ENCODE peak calls at places on chromosomes 4 and X, in nine cellular contexts. T is T-helper 2 cell; B is activated CD4-positive, alpha-beta T cell treated with anti-CD3 and anti-CD28 coated beads for 1 hour; A is activated CD4-positive, CD25-positive, alpha-beta regulatory T cell; N is GM23248; K is 8988T; G is mesendoderm; W is RWPE1; Y is CD4-positive, CD25-positive, alpha-beta regulatory T cell. I is an unnamed sample.

GRCh38 chrX:39728852-39729587 is 368.7 kb downstream of the BCOR start:
- DNase-seq in T (no peak), B (no peak), A (no peak), N (no peak), K (no peak), G (no peak), W (no peak), Y (no peak), I (no peak)

GRCh38 chrX:39133971-39134370 is 332.7 kb downstream of the MID1IP1 start:
- DNase-seq in T (no peak), B (no peak), A (no peak), N (no peak), K (no peak), G (peak; percentile 36), W (no peak), Y (no peak), I (peak; percentile 27)

GRCh38 chrX:12709047-12709446 is 82.2 kb upstream of the PRPS2 start:
- DNase-seq in T (no peak), B (no peak), A (no peak), N (no peak), K (peak; percentile 17), G (no peak), W (no peak), Y (no peak), I (no peak)

GRCh38 chr4:77695769-77696168 is 90.1 kb downstream of the CXCL13 start:
- DNase-seq in T (no peak), B (no peak), A (no peak), N (peak; percentile 96), K (peak; percentile 7), G (peak; percentile 71), W (peak; percentile 95), Y (no peak), I (no peak)

GRCh38 chr4:113997206-113997605 is 17.8 kb upstream of the ARSJ start:
- DNase-seq in T (no peak), B (no peak), A (no peak), N (no peak), K (no peak), G (no peak), W (no peak), Y (no peak), I (no peak)

GRCh38 chr4:1351854-1352633 is 5.0 kb downstream of the UVSSA start:
- DNase-seq in T (peak; percentile 86), B (peak; percentile 80), A (peak; percentile 89), N (peak; percentile 87), K (peak; percentile 96), G (peak; percentile 78), W (peak; percentile 42), Y (peak; percentile 77), I (peak; percentile 84)

GRCh38 chr4:150402968-150403367 is 179.0 kb upstream of the MAB21L2 start:
- DNase-seq in T (no peak), B (no peak), A (no peak), N (no peak), K (no peak), G (no peak), W (no peak), Y (no peak), I (no peak)

GRCh38 chr4:122765702-122766352 is 33.3 kb downstream of the BBS12 start:
- DNase-seq in T (no peak), B (no peak), A (no peak), N (peak; percentile 94), K (no peak), G (no peak), W (no peak), Y (no peak), I (no peak)

GRCh38 chr4:153450545-153450917 is 15.6 kb upstream of the TMEM131L start:
- DNase-seq in T (no peak), B (no peak), A (no peak), N (no peak), K (no peak), G (no peak), W (no peak), Y (no peak), I (no peak)

GRCh38 chr4:1345905-1346780 is 865 bp upstream of the UVSSA start:
- DNase-seq in T (peak; percentile 21), B (peak; percentile 30), A (no peak), N (peak; percentile 69), K (no peak), G (peak; percentile 86), W (peak; percentile 16), Y (peak; percentile 32), I (peak; percentile 20)

GRCh38 chr4:109648997-109649575 is 54.2 kb downstream of the CASP6 start:
- DNase-seq in T (no peak), B (no peak), A (no peak), N (no peak), K (no peak), G (no peak), W (no peak), Y (no peak), I (no peak)

GRCh38 chr4:70196855-70197254 is 1.3 kb downstream of the ODAM start:
- DNase-seq in T (no peak), B (no peak), A (no peak), N (no peak), K (no peak), G (no peak), W (no peak), Y (no peak), I (no peak)

GRCh38 chrX:39012561-39013209 is 211.4 kb downstream of the MID1IP1 start:
- DNase-seq in T (no peak), B (no peak), A (no peak), N (peak; percentile 60), K (no peak), G (peak; percentile 67), W (no peak), Y (no peak), I (no peak)

GRCh38 chr4:7146764-7147071 is 45.6 kb upstream of the SORCS2 start:
- DNase-seq in T (no peak), B (no peak), A (no peak), N (no peak), K (no peak), G (no peak), W (no peak), Y (no peak), I (no peak)

I was measured in activated B cell treated with CpG ODN at 0.5 μM for 24 hours.